ENCODE peak calls at places on chromosome 22, in five cellular contexts. One of them, this sample, is unnamed. For H3K4me1, the result is how much of the 10 kb centered on the place peaks cover.

GRCh38 chr22:29306830-29307657 is 594 bp downstream of the GAS2L1 start:
- DNase-seq in pancreas: peak
- DNase-seq in tibial artery: peak
- DNase-seq in effector memory CD4-positive, alpha-beta T cell: peak
- DNase-seq in psoas muscle: peak
- DNase-seq in this sample: peak

GRCh38 chr22:23157560-23158515 is 12.6 kb downstream of the RAB36 start:
- DNase-seq in pancreas: no peak
- DNase-seq in psoas muscle: no peak
- DNase-seq in tibial artery: no peak
- DNase-seq in effector memory CD4-positive, alpha-beta T cell: no peak
- DNase-seq in this sample: no peak

GRCh38 chr22:22901578-22902218 is 14.1 kb downstream of the IGLL5 start:
- DNase-seq in effector memory CD4-positive, alpha-beta T cell: no peak
- DNase-seq in psoas muscle: peak
- DNase-seq in tibial artery: no peak
- DNase-seq in pancreas: no peak
- DNase-seq in this sample: no peak

GRCh38 chr22:31296258-31296657 is 4.0 kb upstream of the PIK3IP1 start:
- DNase-seq in psoas muscle: no peak
- DNase-seq in effector memory CD4-positive, alpha-beta T cell: no peak
- DNase-seq in pancreas: no peak
- DNase-seq in tibial artery: no peak
- DNase-seq in this sample: no peak

GRCh38 chr22:39574779-39575551 is 4.4 kb downstream of the CACNA1I start:
- DNase-seq in psoas muscle: no peak
- DNase-seq in effector memory CD4-positive, alpha-beta T cell: no peak
- DNase-seq in pancreas: no peak
- DNase-seq in tibial artery: no peak
- DNase-seq in this sample: peak

GRCh38 chr22:42688241-42688913 is 32.3 kb downstream of the A4GALT start:
- DNase-seq in effector memory CD4-positive, alpha-beta T cell: no peak
- DNase-seq in pancreas: peak
- DNase-seq in psoas muscle: peak
- DNase-seq in tibial artery: peak
- DNase-seq in this sample: peak

GRCh38 chr22:48555606-48556005 is 1272.1 kb downstream of the BRD1 start:
- DNase-seq in tibial artery: no peak
- DNase-seq in psoas muscle: no peak
- DNase-seq in effector memory CD4-positive, alpha-beta T cell: no peak
- DNase-seq in pancreas: no peak
- DNase-seq in this sample: no peak

GRCh38 chr22:50473088-50473487 is 1.7 kb downstream of the SBF1 start:
- DNase-seq in psoas muscle: no peak
- DNase-seq in effector memory CD4-positive, alpha-beta T cell: peak
- DNase-seq in tibial artery: no peak
- DNase-seq in pancreas: no peak
- DNase-seq in this sample: peak

GRCh38 chr22:41857160-41857859 is 24.4 kb downstream of the SREBF2 start:
- DNase-seq in pancreas: no peak
- DNase-seq in effector memory CD4-positive, alpha-beta T cell: peak
- DNase-seq in tibial artery: peak
- DNase-seq in psoas muscle: no peak
- DNase-seq in this sample: peak

GRCh38 chr22:23240639-23241389 is 60.5 kb downstream of the BCR start:
- DNase-seq in tibial artery: no peak
- DNase-seq in effector memory CD4-positive, alpha-beta T cell: peak
- DNase-seq in psoas muscle: peak
- DNase-seq in pancreas: no peak
- DNase-seq in this sample: peak

GRCh38 chr22:29313126-29314071 is 2.1 kb downstream of the RASL10A start:
- DNase-seq in tibial artery: peak
- DNase-seq in psoas muscle: peak
- DNase-seq in pancreas: no peak
- DNase-seq in effector memory CD4-positive, alpha-beta T cell: no peak
- DNase-seq in this sample: peak

GRCh38 chr22:49638788-49639187 is 188.9 kb downstream of the BRD1 start:
- DNase-seq in tibial artery: no peak
- DNase-seq in pancreas: no peak
- DNase-seq in effector memory CD4-positive, alpha-beta T cell: no peak
- DNase-seq in psoas muscle: no peak
- DNase-seq in this sample: no peak

GRCh38 chr22:40176921-40177737 is 596 bp upstream of the TNRC6B start:
- DNase-seq in tibial artery: peak
- DNase-seq in effector memory CD4-positive, alpha-beta T cell: peak
- DNase-seq in psoas muscle: no peak
- DNase-seq in pancreas: peak
- DNase-seq in this sample: peak

GRCh38 chr22:31020334-31020733 is 51.3 kb downstream of the TUG1 start:
- DNase-seq in psoas muscle: no peak
- DNase-seq in pancreas: no peak
- DNase-seq in effector memory CD4-positive, alpha-beta T cell: no peak
- DNase-seq in tibial artery: no peak
- DNase-seq in this sample: peak

GRCh38 chr22:40392618-40393017 is 22.2 kb downstream of the SGSM3 start:
- DNase-seq in pancreas: no peak
- DNase-seq in psoas muscle: no peak
- DNase-seq in effector memory CD4-positive, alpha-beta T cell: no peak
- DNase-seq in tibial artery: no peak
- DNase-seq in this sample: no peak

GRCh38 chr22:48277868-48278581 is 1515.6 kb downstream of the TBC1D22A start:
- DNase-seq in tibial artery: no peak
- DNase-seq in pancreas: no peak
- DNase-seq in psoas muscle: no peak
- DNase-seq in effector memory CD4-positive, alpha-beta T cell: no peak
- DNase-seq in this sample: no peak

GRCh38 chr22:17578129-17578754 is 14.9 kb downstream of the SLC25A18 start:
- DNase-seq in effector memory CD4-positive, alpha-beta T cell: no peak
- DNase-seq in pancreas: peak
- DNase-seq in psoas muscle: peak
- DNase-seq in tibial artery: peak
- DNase-seq in this sample: no peak

GRCh38 chr22:49866646-49867045 is 13.0 kb downstream of the ZBED4 start:
- DNase-seq in tibial artery: no peak
- DNase-seq in psoas muscle: no peak
- DNase-seq in effector memory CD4-positive, alpha-beta T cell: no peak
- DNase-seq in pancreas: no peak
- DNase-seq in this sample: no peak

GRCh38 chr22:28395920-28396447 is 283.7 kb downstream of the TTC28 start:
- DNase-seq in effector memory CD4-positive, alpha-beta T cell: no peak
- DNase-seq in psoas muscle: no peak
- DNase-seq in pancreas: no peak
- DNase-seq in tibial artery: no peak
- DNase-seq in this sample: no peak

GRCh38 chr22:49439373-49439772 is 388.3 kb downstream of the BRD1 start:
- DNase-seq in effector memory CD4-positive, alpha-beta T cell: no peak
- DNase-seq in pancreas: no peak
- DNase-seq in psoas muscle: no peak
- DNase-seq in tibial artery: no peak
- DNase-seq in this sample: peak

GRCh38 chr22:27195516-27195915 is 538.1 kb downstream of the MIAT start:
- DNase-seq in tibial artery: no peak
- DNase-seq in effector memory CD4-positive, alpha-beta T cell: no peak
- DNase-seq in pancreas: no peak
- DNase-seq in psoas muscle: no peak
- DNase-seq in this sample: no peak
- H3K27ac ChIP-seq in tibial artery: no peak
- H3K27ac ChIP-seq in effector memory CD4-positive, alpha-beta T cell: no peak
- H3K27ac ChIP-seq in pancreas: no peak
- H3K27ac ChIP-seq in psoas muscle: no peak
- H3K27ac ChIP-seq in this sample: no peak

DNA sequence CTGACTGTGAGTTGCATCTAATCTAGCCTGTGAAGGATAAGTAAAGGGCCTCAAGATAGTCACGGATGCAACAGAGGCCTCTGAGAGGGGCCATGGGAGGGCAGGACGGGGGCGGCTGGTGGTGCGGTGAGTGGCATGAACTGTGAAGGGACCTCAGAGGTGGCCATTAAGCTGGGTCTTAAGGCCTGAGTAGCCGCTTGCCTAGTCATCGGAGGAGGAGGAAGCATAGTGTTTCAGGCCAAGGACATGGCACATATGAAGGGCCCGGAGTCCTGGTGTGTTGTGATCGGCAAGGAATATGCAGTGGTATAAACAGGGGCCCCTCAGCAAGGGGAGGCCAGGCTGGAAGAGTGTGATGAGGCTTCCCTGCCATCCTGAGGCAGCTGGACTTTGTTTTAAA is 51.8 kb downstream of the TRIOBP start:
- DNase-seq in effector memory CD4-positive, alpha-beta T cell: no peak
- DNase-seq in pancreas: no peak
- DNase-seq in tibial artery: no peak
- DNase-seq in psoas muscle: no peak
- DNase-seq in this sample: no peak
- H3K4me1 ChIP-seq in effector memory CD4-positive, alpha-beta T cell: under half
- H3K4me1 ChIP-seq in pancreas: under half
- H3K4me1 ChIP-seq in tibial artery: under half
- H3K4me1 ChIP-seq in psoas muscle: half or more
- H3K4me1 ChIP-seq in this sample: under half

GRCh38 chr22:46089426-46090041 is 60.8 kb upstream of the PPARA start:
- DNase-seq in pancreas: no peak
- DNase-seq in psoas muscle: peak
- DNase-seq in effector memory CD4-positive, alpha-beta T cell: no peak
- DNase-seq in tibial artery: peak
- DNase-seq in this sample: no peak

GRCh38 chr22:46088541-46089311 is 61.6 kb upstream of the PPARA start:
- DNase-seq in pancreas: no peak
- DNase-seq in effector memory CD4-positive, alpha-beta T cell: no peak
- DNase-seq in psoas muscle: peak
- DNase-seq in tibial artery: peak
- DNase-seq in this sample: no peak

GRCh38 chr22:46091277-46091977 is 58.9 kb upstream of the PPARA start:
- DNase-seq in tibial artery: no peak
- DNase-seq in pancreas: no peak
- DNase-seq in psoas muscle: peak
- DNase-seq in effector memory CD4-positive, alpha-beta T cell: no peak
- DNase-seq in this sample: no peak

GRCh38 chr22:46090631-46091201 is 59.6 kb upstream of the PPARA start:
- DNase-seq in effector memory CD4-positive, alpha-beta T cell: no peak
- DNase-seq in psoas muscle: peak
- DNase-seq in pancreas: no peak
- DNase-seq in tibial artery: peak
- DNase-seq in this sample: no peak

GRCh38 chr22:46090051-46090591 is 60.2 kb upstream of the PPARA start:
- DNase-seq in effector memory CD4-positive, alpha-beta T cell: no peak
- DNase-seq in pancreas: peak
- DNase-seq in psoas muscle: peak
- DNase-seq in tibial artery: peak
- DNase-seq in this sample: no peak
- H3K27ac ChIP-seq in effector memory CD4-positive, alpha-beta T cell: no peak
- H3K27ac ChIP-seq in pancreas: peak
- H3K27ac ChIP-seq in psoas muscle: peak
- H3K27ac ChIP-seq in tibial artery: peak
- H3K27ac ChIP-seq in this sample: no peak

GRCh38 chr22:20024225-20025087 is 3.5 kb downstream of the TANGO2 start:
- DNase-seq in pancreas: no peak
- DNase-seq in tibial artery: no peak
- DNase-seq in effector memory CD4-positive, alpha-beta T cell: no peak
- DNase-seq in psoas muscle: peak
- DNase-seq in this sample: no peak

GRCh38 chr22:20026204-20026908 is 5.4 kb downstream of the TANGO2 start:
- DNase-seq in psoas muscle: peak
- DNase-seq in effector memory CD4-positive, alpha-beta T cell: no peak
- DNase-seq in pancreas: no peak
- DNase-seq in tibial artery: no peak
- DNase-seq in this sample: no peak

GRCh38 chr22:20026996-20027601 is 6.2 kb downstream of the TANGO2 start:
- DNase-seq in effector memory CD4-positive, alpha-beta T cell: no peak
- DNase-seq in tibial artery: no peak
- DNase-seq in psoas muscle: peak
- DNase-seq in pancreas: no peak
- DNase-seq in this sample: no peak

GRCh38 chr22:20023214-20023613 is 2.3 kb downstream of the TANGO2 start:
- DNase-seq in effector memory CD4-positive, alpha-beta T cell: no peak
- DNase-seq in pancreas: no peak
- DNase-seq in tibial artery: no peak
- DNase-seq in psoas muscle: peak
- DNase-seq in this sample: no peak

GRCh38 chr22:20025401-20026203 is 4.7 kb downstream of the TANGO2 start:
- DNase-seq in psoas muscle: peak
- DNase-seq in effector memory CD4-positive, alpha-beta T cell: no peak
- DNase-seq in tibial artery: no peak
- DNase-seq in pancreas: no peak
- DNase-seq in this sample: no peak
- H3K4me1 ChIP-seq in psoas muscle: under half
- H3K4me1 ChIP-seq in effector memory CD4-positive, alpha-beta T cell: under half
- H3K4me1 ChIP-seq in tibial artery: under half
- H3K4me1 ChIP-seq in pancreas: under half
- H3K4me1 ChIP-seq in this sample: under half

GRCh38 chr22:25728064-25728463 is 13.9 kb upstream of the MYO18B start:
- DNase-seq in effector memory CD4-positive, alpha-beta T cell: no peak
- DNase-seq in psoas muscle: no peak
- DNase-seq in tibial artery: no peak
- DNase-seq in pancreas: no peak
- DNase-seq in this sample: no peak
- H3K27ac ChIP-seq in effector memory CD4-positive, alpha-beta T cell: no peak
- H3K27ac ChIP-seq in psoas muscle: no peak
- H3K27ac ChIP-seq in tibial artery: no peak
- H3K27ac ChIP-seq in pancreas: no peak
- H3K27ac ChIP-seq in this sample: no peak

DNA sequence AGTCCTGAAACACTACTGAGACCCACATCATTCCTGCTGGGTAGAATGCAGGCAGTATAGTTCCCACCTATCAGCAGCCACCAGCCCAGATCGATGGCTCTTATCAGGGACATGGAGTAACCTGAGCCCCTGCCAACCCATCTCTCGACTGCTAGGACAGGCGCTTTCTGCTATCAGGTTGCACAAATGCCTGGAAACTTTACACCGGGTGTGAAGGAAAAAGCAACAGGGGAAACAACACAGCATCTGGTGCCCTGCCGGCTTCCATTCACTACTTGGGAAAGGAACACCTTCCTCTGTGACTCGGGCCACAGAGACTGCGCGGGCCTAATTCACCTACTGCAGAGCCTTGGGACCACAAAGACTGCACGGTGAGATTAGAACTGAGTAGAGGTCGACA is 18.5 kb downstream of the RBFOX2 start:
- DNase-seq in tibial artery: no peak
- DNase-seq in pancreas: peak
- DNase-seq in effector memory CD4-positive, alpha-beta T cell: no peak
- DNase-seq in psoas muscle: no peak
- DNase-seq in this sample: peak
- H3K4me1 ChIP-seq in tibial artery: under half
- H3K4me1 ChIP-seq in pancreas: under half
- H3K4me1 ChIP-seq in effector memory CD4-positive, alpha-beta T cell: under half
- H3K4me1 ChIP-seq in psoas muscle: under half
- H3K4me1 ChIP-seq in this sample: under half

DNA sequence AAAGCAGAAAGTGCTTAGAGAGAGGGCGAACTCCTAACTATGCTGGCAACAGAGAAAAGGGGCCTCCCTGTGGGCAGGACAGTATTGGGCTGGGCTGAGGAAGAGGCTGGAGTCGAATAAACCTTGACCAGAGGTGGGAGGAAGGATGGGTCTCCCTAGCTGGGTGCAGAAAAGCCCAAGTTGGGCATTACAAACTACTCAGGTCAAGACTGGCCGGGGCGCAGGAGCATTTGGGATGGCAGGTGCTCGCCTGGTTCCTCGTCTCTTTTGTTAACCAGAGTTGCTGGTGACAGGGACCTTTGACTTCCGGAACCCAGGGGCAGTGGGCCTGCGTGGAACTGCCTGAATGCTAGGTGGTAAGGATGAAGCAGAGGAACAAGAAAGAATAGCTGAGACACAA is 80.3 kb upstream of the SHISAL1 start:
- DNase-seq in psoas muscle: peak
- DNase-seq in tibial artery: peak
- DNase-seq in effector memory CD4-positive, alpha-beta T cell: no peak
- DNase-seq in pancreas: no peak
- DNase-seq in this sample: no peak
- H3K27ac ChIP-seq in psoas muscle: no peak
- H3K27ac ChIP-seq in tibial artery: no peak
- H3K27ac ChIP-seq in effector memory CD4-positive, alpha-beta T cell: no peak
- H3K27ac ChIP-seq in pancreas: no peak
- H3K27ac ChIP-seq in this sample: no peak